ENCODE peak calls at places on chromosomes 5 and 9, in nine cellular contexts. K is IMR-90, X is upper lobe of right lung, N is epithelial cell of esophagus, Q is lower leg skin, E is pancreas, U is AG10803, A is right atrium auricular region, S is cardiac fibroblast. Y is an unnamed sample.

GRCh38 chr5:141507387-141508091 is 18.7 kb downstream of the PCDHGC5 start:
- DNase-seq in S (peak; percentile 85), U (peak; percentile 91), X (no peak), E (no peak), N (no peak), K (peak; percentile 94), A (no peak), Q (no peak), Y (peak; percentile 75)

GRCh38 chr9:136760424-136760823 is 2.4 kb upstream of the LCN8 start:
- DNase-seq in S (no peak), U (no peak), Q (no peak), X (peak; percentile 68), E (peak; percentile 54), A (no peak), N (no peak), K (no peak), Y (no peak)

GRCh38 chr5:61277190-61277589 is 54.9 kb upstream of the ZSWIM6 start:
- DNase-seq in E (no peak), S (peak; percentile 75), Q (no peak), X (no peak), U (peak; percentile 56), A (no peak), K (peak; percentile 64), N (no peak), Y (no peak)

GRCh38 chr5:84085387-84086041 is 299.2 kb downstream of the EDIL3 start:
- DNase-seq in N (no peak), S (no peak), A (no peak), X (no peak), Q (no peak), U (no peak), K (no peak), E (no peak), Y (no peak)

GRCh38 chr5:5659066-5659465 is 236.6 kb downstream of the ICE1 start:
- DNase-seq in E (no peak), N (no peak), A (no peak), U (no peak), Q (no peak), K (no peak), S (no peak), X (no peak), Y (no peak)

GRCh38 chr5:176541338-176542134 is 4.3 kb upstream of the RNF44 start:
- DNase-seq in U (no peak), S (peak; percentile 72), A (no peak), N (peak; percentile 86), K (no peak), E (no peak), X (peak; percentile 85), Q (peak; percentile 71), Y (no peak)

GRCh38 chr9:127803507-127804352 is 1.0 kb downstream of the FPGS start:
- DNase-seq in A (no peak), N (peak; percentile 92), S (peak; percentile 64), E (no peak), X (peak; percentile 75), Q (no peak), K (no peak), U (peak; percentile 58), Y (no peak)

GRCh38 chr5:181235323-181235688 is 8.4 kb downstream of the RACK1 start:
- DNase-seq in K (no peak), X (no peak), U (no peak), Q (no peak), A (no peak), E (no peak), S (no peak), N (no peak), Y (no peak)

GRCh38 chr5:123095694-123096120 is 6.7 kb downstream of the PRDM6 start:
- DNase-seq in K (no peak), U (no peak), Q (no peak), E (no peak), X (no peak), A (no peak), S (no peak), N (no peak), Y (no peak)

GRCh38 chr9:114405294-114406034 is 17.7 kb upstream of the AKNA start:
- DNase-seq in U (peak; percentile 73), Q (peak; percentile 78), S (peak; percentile 84), X (peak; percentile 82), A (peak; percentile 74), K (peak; percentile 78), E (peak; percentile 70), N (peak; percentile 86), Y (no peak)

GRCh38 chr9:72294952-72295351 is 70.1 kb downstream of the ZFAND5 start:
- DNase-seq in K (no peak), Q (no peak), A (no peak), X (no peak), E (no peak), U (peak; percentile 13), S (peak; percentile 67), N (peak; percentile 59), Y (no peak)

GRCh38 chr5:143922718-143923117 is 110.8 kb downstream of the HMHB1 start:
- DNase-seq in A (no peak), E (no peak), S (peak; percentile 58), X (no peak), Q (peak; percentile 66), U (peak; percentile 82), N (peak; percentile 82), K (peak; percentile 65), Y (no peak)

GRCh38 chr9:14361074-14361473 is 47.1 kb upstream of the NFIB start:
- DNase-seq in S (no peak), A (no peak), U (no peak), N (peak; percentile 26), X (no peak), Q (no peak), K (peak; percentile 37), E (no peak), Y (no peak)

GRCh38 chr9:12464910-12465512 is 228.2 kb upstream of the TYRP1 start:
- DNase-seq in Q (no peak), N (peak; percentile 26), S (peak; percentile 39), U (peak; percentile 9), X (no peak), E (no peak), A (no peak), K (peak; percentile 10), Y (peak; percentile 2)

GRCh38 chr5:98296426-98296825 is 477.0 kb upstream of the RGMB start:
- DNase-seq in N (peak; percentile 62), U (peak; percentile 21), K (peak; percentile 79), Q (no peak), A (no peak), X (no peak), E (no peak), S (peak; percentile 52), Y (no peak)

GRCh38 chr9:33813712-33814641 is 3.0 kb upstream of the UBE2R2 start:
- DNase-seq in X (no peak), U (peak; percentile 86), S (peak; percentile 68), E (no peak), A (no peak), Q (no peak), K (peak; percentile 90), N (peak; percentile 83), Y (no peak)
- TF ChIP-seq CTCF in X (peak; percentile 70), U (peak; percentile 67), S (peak; percentile 63), E (peak; percentile 63), A (peak; percentile 83), Q (no peak), K (peak; percentile 61), N (peak; percentile 66), Y (peak; percentile 56)

DNA sequence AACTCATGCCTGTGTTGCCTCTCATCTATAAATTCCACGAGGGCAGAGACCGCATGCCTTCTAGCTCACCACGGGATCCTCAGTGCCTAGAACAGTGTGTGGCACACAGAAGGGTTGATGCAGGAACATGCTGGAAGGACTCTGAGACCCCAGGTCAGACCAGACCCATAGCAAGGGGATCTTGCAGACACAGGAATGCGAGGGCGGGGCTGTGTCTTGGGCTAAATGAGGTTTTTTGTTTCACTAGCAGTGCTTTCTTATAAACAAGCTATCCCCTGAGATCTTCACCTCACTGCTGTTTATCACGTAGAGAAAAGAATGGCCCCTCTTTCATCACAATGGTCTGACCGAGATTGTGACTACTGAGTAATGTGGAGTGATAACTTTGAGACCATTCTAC is 122.4 kb downstream of the IRX2 start:
- DNase-seq in S (no peak), U (no peak), K (no peak), N (no peak), X (no peak), Q (no peak), E (no peak), A (no peak), Y (no peak)
- H3K4me3 ChIP-seq in S (no peak overlapping the region), U (no peak overlapping the region), K (no peak overlapping the region), N (no peak overlapping the region), X (no peak overlapping the region), Q (no peak overlapping the region), E (no peak overlapping the region), A (no peak overlapping the region), Y (no peak overlapping the region)

DNA sequence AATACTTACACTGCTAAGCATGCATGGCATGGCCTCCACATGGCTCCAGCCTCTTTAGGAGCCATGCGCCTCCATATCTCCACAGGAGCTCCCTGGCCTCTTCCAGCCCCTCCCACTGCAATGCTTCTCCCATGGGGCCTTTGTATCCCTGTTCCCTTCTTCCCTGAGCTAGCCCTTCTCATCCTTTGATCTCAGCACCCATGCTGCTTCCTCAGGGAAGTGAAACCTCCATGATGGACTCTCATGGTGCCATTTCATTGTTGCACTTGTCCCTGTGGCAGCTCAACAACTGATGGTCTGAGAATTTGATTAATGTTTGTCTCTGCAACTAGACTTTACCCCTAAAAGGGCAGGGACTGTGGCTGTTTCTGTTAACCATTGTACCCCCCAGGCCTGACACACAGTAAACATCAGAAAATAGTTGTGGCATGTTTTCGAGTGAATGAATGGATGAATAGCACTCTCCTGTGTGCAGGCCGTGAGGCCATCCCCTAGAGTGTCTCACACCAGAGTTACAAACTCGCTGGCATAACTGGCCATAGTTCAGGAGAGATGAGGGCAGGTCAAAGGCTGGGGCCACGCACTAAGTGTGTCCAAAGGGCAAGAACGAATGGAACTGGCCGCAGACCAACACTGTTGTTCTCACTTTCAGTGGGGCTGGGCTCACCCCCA is 6.6 kb downstream of the IDNK start:
- DNase-seq in E (no peak), A (no peak), X (no peak), S (no peak), N (no peak), K (no peak), U (no peak), Q (no peak), Y (no peak)
- TF ChIP-seq CTCF in E (no peak), A (no peak), X (no peak), S (no peak), N (peak; percentile 1), K (no peak), U (no peak), Q (no peak), Y (no peak)

GRCh38 chr9:88993871-88994819 is 2.9 kb downstream of the S1PR3 start:
- DNase-seq in U (no peak), A (peak; percentile 57), S (no peak), Q (no peak), K (no peak), N (no peak), E (no peak), X (no peak), Y (no peak)

GRCh38 chr9:88991066-88992030 is at the start of gene S1PR3:
- DNase-seq in Q (no peak), A (peak; percentile 71), E (peak; percentile 86), K (no peak), X (peak; percentile 75), N (peak; percentile 43), S (peak; percentile 54), U (peak; percentile 15), Y (no peak)

GRCh38 chr9:88993327-88993726 is 2.1 kb downstream of the S1PR3 start:
- DNase-seq in K (peak; percentile 38), E (no peak), X (no peak), N (no peak), S (peak; percentile 63), A (peak; percentile 46), Q (no peak), U (no peak), Y (no peak)

GRCh38 chr9:88990721-88991065 is 575 bp upstream of the S1PR3 start:
- DNase-seq in U (no peak), S (no peak), K (no peak), E (no peak), X (no peak), N (no peak), Q (no peak), A (no peak), Y (no peak)

GRCh38 chr9:88992556-88992955 is 1.3 kb downstream of the S1PR3 start:
- DNase-seq in E (no peak), X (no peak), Q (no peak), U (no peak), K (no peak), S (peak; percentile 41), N (no peak), A (peak; percentile 59), Y (no peak)
- H3K4me3 ChIP-seq in E (peak overlapping the region; percentile 81), X (peak overlapping the region; percentile 63), Q (no peak overlapping the region), U (peak overlapping the region; percentile 68), K (peak overlapping the region; percentile 58), S (peak overlapping the region; percentile 86), N (no peak overlapping the region), A (peak overlapping the region; percentile 83), Y (peak overlapping the region; percentile 88)